ENCODE peak calls at places on chromosomes 5 and 9, in ten cellular contexts. T, S, O, I, P, J, C, W, Q and B are unnamed samples.

GRCh38 chr5:82849885-82850284 is 227.3 kb downstream of the TMEM167A start:
- DNase-seq in T (no peak), S (no peak), O (no peak), I (no peak), P (no peak), J (no peak), C (no peak), W (no peak), Q (no peak), B (no peak)

GRCh38 chr5:90878549-90879196 is 320.1 kb downstream of the ADGRV1 start:
- DNase-seq in T (no peak), S (no peak), O (no peak), I (no peak), P (peak), J (no peak), C (no peak), W (no peak), Q (peak), B (peak)

GRCh38 chr5:16931334-16932110 is 4.6 kb downstream of the MYO10 start:
- DNase-seq in T (peak), S (no peak), O (no peak), I (no peak), P (peak), J (no peak), C (no peak), W (no peak), Q (no peak), B (peak)

GRCh38 chr5:110751902-110752762 is 13.3 kb downstream of the SLC25A46 start:
- DNase-seq in T (no peak), S (no peak), O (no peak), I (no peak), P (no peak), J (no peak), C (no peak), W (no peak), Q (no peak), B (no peak)

GRCh38 chr9:134689320-134690181 is 47.9 kb downstream of the COL5A1 start:
- DNase-seq in T (peak), S (peak), O (no peak), I (peak), P (peak), J (peak), C (peak), W (peak), Q (peak), B (no peak)

GRCh38 chr5:60492958-60493357 is 207.0 kb downstream of the DEPDC1B start:
- DNase-seq in T (no peak), S (no peak), O (no peak), I (no peak), P (peak), J (no peak), C (no peak), W (peak), Q (no peak), B (peak)

GRCh38 chr5:73412597-73412988 is 36.0 kb downstream of the FOXD1 start:
- DNase-seq in T (no peak), S (no peak), O (no peak), I (no peak), P (peak), J (no peak), C (no peak), W (no peak), Q (no peak), B (peak)

GRCh38 chr5:116479776-116480675 is 94.6 kb downstream of the SEMA6A start:
- DNase-seq in T (no peak), S (no peak), O (no peak), I (no peak), P (no peak), J (peak), C (no peak), W (no peak), Q (no peak), B (no peak)

GRCh38 chr5:41418220-41419031 is 92.0 kb downstream of the PLCXD3 start:
- DNase-seq in T (no peak), S (no peak), O (no peak), I (no peak), P (peak), J (no peak), C (no peak), W (no peak), Q (no peak), B (no peak)

GRCh38 chr9:110133059-110133458 is 74.9 kb downstream of the C9orf152 start:
- DNase-seq in T (no peak), S (no peak), O (no peak), I (no peak), P (no peak), J (no peak), C (no peak), W (no peak), Q (no peak), B (no peak)

GRCh38 chr9:99299214-99300102 is 77.4 kb downstream of the SEC61B start:
- DNase-seq in T (no peak), S (no peak), O (no peak), I (no peak), P (peak), J (no peak), C (no peak), W (peak), Q (peak), B (peak)

GRCh38 chr5:148416921-148417320 is 33.2 kb downstream of the FBXO38 start:
- DNase-seq in T (no peak), S (no peak), O (no peak), I (no peak), P (no peak), J (no peak), C (no peak), W (no peak), Q (no peak), B (peak)

GRCh38 chr9:99019523-99020331 is 76.0 kb downstream of the COL15A1 start:
- DNase-seq in T (no peak), S (no peak), O (no peak), I (no peak), P (peak), J (no peak), C (no peak), W (no peak), Q (peak), B (peak)

GRCh38 chr5:73763300-73764032 is 137.5 kb downstream of the ARHGEF28 start:
- DNase-seq in T (no peak), S (no peak), O (no peak), I (no peak), P (peak), J (no peak), C (no peak), W (no peak), Q (no peak), B (no peak)

GRCh38 chr9:15104826-15105420 is 194.7 kb upstream of the FREM1 start:
- DNase-seq in T (no peak), S (no peak), O (peak), I (no peak), P (peak), J (no peak), C (no peak), W (peak), Q (peak), B (peak)

GRCh38 chr5:81779125-81779934 is 28.4 kb upstream of the SSBP2 start:
- DNase-seq in T (peak), S (peak), O (peak), I (peak), P (no peak), J (peak), C (peak), W (peak), Q (no peak), B (peak)

DNA sequence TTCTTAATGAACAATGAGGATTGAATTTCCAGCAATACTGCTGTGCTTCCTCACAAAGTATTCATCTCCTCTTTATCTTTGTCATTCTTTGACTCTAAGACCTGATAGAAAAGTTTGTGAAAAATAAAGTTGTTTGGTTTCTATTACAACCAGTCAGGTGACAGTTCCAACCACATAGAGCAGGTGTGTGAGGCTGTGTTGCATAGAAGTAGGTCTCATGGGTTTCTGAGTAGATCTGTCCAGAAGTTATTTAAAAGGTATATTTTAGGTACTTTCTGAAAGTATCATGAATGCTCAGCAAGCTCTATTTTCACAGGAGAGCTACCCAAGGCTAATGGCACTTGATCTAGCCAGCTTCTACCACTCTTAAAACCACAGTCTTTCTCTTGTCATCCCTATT is 637.0 kb downstream of the DNAH5 start:
- DNase-seq in T (no peak), S (no peak), O (no peak), I (no peak), P (no peak), J (no peak), C (no peak), W (no peak), Q (no peak), B (no peak)
- H3K4me3 ChIP-seq in T (no peak), S (no peak), O (no peak), I (no peak), P (no peak), J (no peak), C (no peak), W (no peak), Q (no peak), B (no peak)

DNA sequence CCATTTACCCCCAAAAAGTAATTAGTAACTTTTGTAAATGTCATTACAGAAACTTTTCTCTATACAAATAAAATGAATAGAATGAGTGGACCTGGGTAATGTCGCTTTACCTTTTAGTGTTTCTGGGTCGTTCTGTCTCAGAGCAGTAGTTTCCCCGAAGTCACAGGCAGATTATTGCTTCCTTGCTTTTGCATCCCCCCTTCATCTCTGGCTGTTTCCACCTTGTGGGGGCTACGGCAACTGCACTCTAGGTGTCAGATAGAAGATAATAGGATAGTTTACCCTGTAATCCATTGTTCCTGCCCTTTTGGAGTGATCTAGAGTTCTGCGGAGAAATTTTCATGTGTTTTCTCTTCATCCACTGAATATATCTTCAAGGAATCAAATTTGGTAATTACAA is 68.7 kb downstream of the PRR16 start:
- DNase-seq in T (no peak), S (no peak), O (no peak), I (no peak), P (no peak), J (no peak), C (no peak), W (peak), Q (no peak), B (no peak)
- TF ChIP-seq CTCF in T (no peak), S (no peak), O (no peak), I (no peak), P (peak), J (no peak), C (no peak), W (peak), Q (no peak), B (peak)

GRCh38 chr5:53052499-53052898 is 57.1 kb downstream of the MOCS2 start:
- DNase-seq in T (no peak), S (no peak), O (no peak), I (no peak), P (no peak), J (no peak), C (no peak), W (no peak), Q (no peak), B (no peak)
- H3K4me3 ChIP-seq in T (no peak), S (no peak), O (no peak), I (no peak), P (no peak), J (no peak), C (no peak), W (no peak), Q (no peak), B (no peak)

GRCh38 chr5:25119654-25120053 is 474.9 kb upstream of the CDH10 start:
- DNase-seq in T (no peak), S (no peak), O (no peak), I (no peak), P (peak), J (no peak), C (no peak), W (peak), Q (peak), B (no peak)
- TF ChIP-seq CTCF in T (no peak), S (no peak), O (no peak), I (no peak), P (peak), J (no peak), C (no peak), W (peak), Q (peak), B (no peak)

DNA sequence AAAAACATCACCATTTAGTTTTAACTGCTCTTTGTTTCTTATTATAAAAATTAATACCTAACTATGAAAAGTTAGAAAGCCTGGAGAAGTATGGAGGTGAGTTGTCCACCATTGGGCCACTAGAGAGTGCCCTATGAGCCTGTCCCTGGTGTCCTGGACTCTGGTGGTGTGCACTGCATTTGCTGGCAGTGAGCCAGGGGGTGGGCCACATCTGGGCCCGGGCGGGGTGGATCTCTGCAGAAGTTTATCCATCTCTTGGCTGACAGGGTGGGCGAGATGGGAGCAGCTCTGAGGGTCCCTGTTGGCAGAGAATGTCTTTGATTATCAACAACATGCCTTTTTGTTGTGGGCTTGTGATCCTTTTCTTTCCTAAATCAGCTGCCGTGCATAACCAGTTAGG is 8.2 kb downstream of the TENT4A start:
- DNase-seq in T (no peak), S (peak), O (no peak), I (peak), P (peak), J (no peak), C (no peak), W (no peak), Q (no peak), B (no peak)
- H3K4me3 ChIP-seq in T (no peak), S (no peak), O (no peak), I (peak), P (peak), J (peak), C (no peak), W (no peak), Q (no peak), B (no peak)

GRCh38 chr9:94560237-94560636 is 5.4 kb downstream of the PCAT7 start:
- DNase-seq in T (no peak), S (no peak), O (no peak), I (no peak), P (no peak), J (no peak), C (no peak), W (no peak), Q (no peak), B (no peak)

GRCh38 chr9:94554078-94554438 is 825 bp upstream of the PCAT7 start:
- DNase-seq in T (no peak), S (no peak), O (no peak), I (no peak), P (no peak), J (no peak), C (no peak), W (no peak), Q (peak), B (no peak)

GRCh38 chr9:94553029-94553938 is 1.6 kb upstream of the PCAT7 start:
- DNase-seq in T (no peak), S (no peak), O (no peak), I (no peak), P (peak), J (no peak), C (no peak), W (peak), Q (peak), B (no peak)

GRCh38 chr9:94554439-94555331 is at the start of gene PCAT7:
- DNase-seq in T (no peak), S (peak), O (no peak), I (no peak), P (peak), J (no peak), C (no peak), W (peak), Q (peak), B (peak)
- TF ChIP-seq CTCF in T (no peak), S (no peak), O (no peak), I (peak), P (peak), J (no peak), C (no peak), W (peak), Q (peak), B (peak)